ENCODE peak calls at places on chromosomes 12 and 14, in six cellular contexts. P is HT1080, Q is A172, B is heart right ventricle, F is EH, T is AG10803. C is an unnamed sample.

GRCh38 chr14:81990312-81990761 is 456.7 kb upstream of the SEL1L start:
- DNase-seq in P (peak; percentile 20), Q (peak; percentile 10), B (peak; percentile 20), F (peak; percentile 42), T (peak; percentile 29), C (no peak)

GRCh38 chr12:30796891-30797371 is 42.2 kb upstream of the CAPRIN2 start:
- DNase-seq in P (peak; percentile 66), Q (peak; percentile 70), B (no peak), F (peak; percentile 66), T (peak; percentile 33), C (no peak)

GRCh38 chr14:25231006-25231405 is 181.1 kb upstream of the STXBP6 start:
- DNase-seq in P (no peak), Q (no peak), B (no peak), F (peak; percentile 1), T (no peak), C (no peak)

GRCh38 chr12:25189656-25190055 is 5.3 kb downstream of the DNAI7 start:
- DNase-seq in P (no peak), Q (no peak), B (no peak), F (no peak), T (no peak), C (no peak)

GRCh38 chr12:121494093-121494787 is 86.6 kb downstream of the KDM2B start:
- DNase-seq in P (no peak), Q (peak; percentile 35), B (peak; percentile 16), F (peak; percentile 41), T (peak; percentile 27), C (peak; percentile 42)

GRCh38 chr12:26410686-26411085 is 215.3 kb downstream of the SSPN start:
- DNase-seq in P (no peak), Q (no peak), B (no peak), F (no peak), T (no peak), C (no peak)

GRCh38 chr12:55712154-55712553 is 3.7 kb upstream of the BLOC1S1 start:
- DNase-seq in P (no peak), Q (no peak), B (peak; percentile 83), F (no peak), T (no peak), C (peak; percentile 71)

GRCh38 chr12:122265433-122265832 is 861 bp downstream of the VPS33A start:
- DNase-seq in P (no peak), Q (no peak), B (no peak), F (no peak), T (no peak), C (no peak)

GRCh38 chr12:10672231-10672868 is 1.5 kb downstream of the STYK1 start:
- DNase-seq in P (no peak), Q (no peak), B (no peak), F (no peak), T (no peak), C (no peak)

GRCh38 chr14:22492601-22493000 is 96.4 kb downstream of the DAD1 start:
- DNase-seq in P (no peak), Q (no peak), B (no peak), F (no peak), T (no peak), C (no peak)

GRCh38 chr12:46659032-46659703 is 166.6 kb downstream of the SLC38A4 start:
- DNase-seq in P (no peak), Q (no peak), B (no peak), F (peak; percentile 54), T (peak; percentile 45), C (no peak)

GRCh38 chr12:113278141-113278540 is 56.8 kb downstream of the SLC8B1 start:
- DNase-seq in P (no peak), Q (no peak), B (no peak), F (no peak), T (no peak), C (no peak)

GRCh38 chr14:28902930-28903329 is 136.3 kb downstream of the FOXG1 start:
- DNase-seq in P (peak; percentile 3), Q (no peak), B (no peak), F (no peak), T (no peak), C (no peak)

GRCh38 chr12:63294327-63294632 is 143.3 kb upstream of the AVPR1A start:
- DNase-seq in P (peak; percentile 81), Q (peak; percentile 75), B (no peak), F (peak; percentile 70), T (peak; percentile 57), C (no peak)

GRCh38 chr12:120346681-120347080 is 19.1 kb upstream of the PLA2G1B start:
- DNase-seq in P (peak; percentile 13), Q (no peak), B (no peak), F (no peak), T (no peak), C (no peak)

GRCh38 chr12:19005257-19005801 is 124.2 kb upstream of the PLEKHA5 start:
- DNase-seq in P (no peak), Q (no peak), B (no peak), F (no peak), T (no peak), C (no peak)

GRCh38 chr12:2739832-2740641 is 54.7 kb upstream of the FKBP4 start:
- DNase-seq in P (peak; percentile 17), Q (peak; percentile 11), B (no peak), F (peak; percentile 61), T (peak; percentile 54), C (no peak)

GRCh38 chr14:23145794-23146422 is 26.9 kb upstream of the CEBPE start:
- DNase-seq in P (no peak), Q (no peak), B (no peak), F (no peak), T (peak; percentile 17), C (no peak)

GRCh38 chr14:52802597-52802996 is 11.2 kb upstream of the GNPNAT1 start:
- DNase-seq in P (peak; percentile 80), Q (peak; percentile 21), B (no peak), F (peak; percentile 70), T (peak; percentile 55), C (no peak)

GRCh38 chr14:41636492-41637392 is 30.1 kb downstream of the LRFN5 start:
- DNase-seq in P (peak; percentile 63), Q (no peak), B (no peak), F (no peak), T (no peak), C (no peak)

GRCh38 chr14:24422694-24423531 is 6.6 kb downstream of the CBLN3 start:
- DNase-seq in P (no peak), Q (no peak), B (no peak), F (no peak), T (no peak), C (no peak)

GRCh38 chr12:12715459-12716150 is 1.6 kb upstream of the CDKN1B start:
- DNase-seq in P (no peak), Q (no peak), B (peak; percentile 18), F (no peak), T (no peak), C (no peak)

GRCh38 chr14:104743461-104744380 is 9.2 kb upstream of the SIVA1 start:
- DNase-seq in P (peak; percentile 79), Q (peak; percentile 45), B (no peak), F (peak; percentile 65), T (peak; percentile 46), C (no peak)

GRCh38 chr12:6647083-6647604 is at the start of gene ACRBP:
- DNase-seq in P (no peak), Q (no peak), B (peak; percentile 74), F (peak; percentile 76), T (peak; percentile 50), C (peak; percentile 88)

GRCh38 chr12:39804479-39805241 is 185.1 kb upstream of the ABCD2 start:
- DNase-seq in P (no peak), Q (no peak), B (no peak), F (no peak), T (no peak), C (no peak)

GRCh38 chr12:115088328-115088994 is 404.5 kb upstream of the TBX3 start:
- DNase-seq in P (no peak), Q (no peak), B (peak; percentile 47), F (peak; percentile 20), T (peak; percentile 25), C (peak; percentile 24)

GRCh38 chr14:52355016-52355430 is 40.9 kb downstream of the PTGER2 start:
- DNase-seq in P (peak; percentile 95), Q (peak; percentile 77), B (no peak), F (peak; percentile 93), T (peak; percentile 96), C (no peak)

GRCh38 chr12:67411562-67411961 is 142.4 kb downstream of the CAND1 start:
- DNase-seq in P (no peak), Q (no peak), B (no peak), F (no peak), T (no peak), C (no peak)